ENCODE peak calls at places on chromosomes 2 and 18, in four cellular contexts. One of them, this sample, is unnamed.

GRCh38 chr2:224175010-224175409 is 135.9 kb upstream of the SERPINE2 start:
- DNase-seq in progenitor cell of endocrine pancreas: no peak
- DNase-seq in astrocyte of the spinal cord: no peak
- DNase-seq in GM12865: no peak
- DNase-seq in this sample: no peak

GRCh38 chr2:187158452-187158851 is 289.6 kb downstream of the CALCRL start:
- DNase-seq in progenitor cell of endocrine pancreas: no peak
- DNase-seq in astrocyte of the spinal cord: no peak
- DNase-seq in GM12865: no peak
- DNase-seq in this sample: no peak

GRCh38 chr18:50819027-50819726 is 639 bp downstream of the MRO start:
- DNase-seq in progenitor cell of endocrine pancreas: peak
- DNase-seq in astrocyte of the spinal cord: peak
- DNase-seq in GM12865: no peak
- DNase-seq in this sample: no peak

GRCh38 chr2:11123856-11124759 is 31.2 kb upstream of the SLC66A3 start:
- DNase-seq in progenitor cell of endocrine pancreas: peak
- DNase-seq in astrocyte of the spinal cord: peak
- DNase-seq in GM12865: peak
- DNase-seq in this sample: peak

GRCh38 chr2:161104054-161104553 is 56.1 kb upstream of the TANK start:
- DNase-seq in progenitor cell of endocrine pancreas: no peak
- DNase-seq in astrocyte of the spinal cord: no peak
- DNase-seq in GM12865: peak
- DNase-seq in this sample: no peak

GRCh38 chr2:104406273-104406726 is 447.6 kb upstream of the POU3F3 start:
- DNase-seq in progenitor cell of endocrine pancreas: no peak
- DNase-seq in astrocyte of the spinal cord: peak
- DNase-seq in GM12865: no peak
- DNase-seq in this sample: no peak

GRCh38 chr2:241489733-241490443 is 18.5 kb downstream of the STK25 start:
- DNase-seq in progenitor cell of endocrine pancreas: no peak
- DNase-seq in astrocyte of the spinal cord: no peak
- DNase-seq in GM12865: no peak
- DNase-seq in this sample: no peak

GRCh38 chr18:78925193-78925540 is 54.5 kb upstream of the SALL3 start:
- DNase-seq in progenitor cell of endocrine pancreas: no peak
- DNase-seq in astrocyte of the spinal cord: no peak
- DNase-seq in GM12865: no peak
- DNase-seq in this sample: no peak

GRCh38 chr2:150127995-150128394 is 359.5 kb downstream of the RND3 start:
- DNase-seq in progenitor cell of endocrine pancreas: no peak
- DNase-seq in astrocyte of the spinal cord: peak
- DNase-seq in GM12865: no peak
- DNase-seq in this sample: no peak

GRCh38 chr2:128354731-128355470 is 36.2 kb upstream of the HS6ST1 start:
- DNase-seq in progenitor cell of endocrine pancreas: no peak
- DNase-seq in astrocyte of the spinal cord: peak
- DNase-seq in GM12865: no peak
- DNase-seq in this sample: no peak

GRCh38 chr2:36695746-36696415 is 626 bp upstream of the VIT start:
- DNase-seq in progenitor cell of endocrine pancreas: no peak
- DNase-seq in astrocyte of the spinal cord: peak
- DNase-seq in GM12865: no peak
- DNase-seq in this sample: no peak

GRCh38 chr2:231554748-231555545 is 24.7 kb upstream of the NMUR1 start:
- DNase-seq in progenitor cell of endocrine pancreas: no peak
- DNase-seq in astrocyte of the spinal cord: peak
- DNase-seq in GM12865: peak
- DNase-seq in this sample: no peak

GRCh38 chr18:79614211-79615028 is 65.2 kb upstream of the CTDP1 start:
- DNase-seq in progenitor cell of endocrine pancreas: no peak
- DNase-seq in astrocyte of the spinal cord: no peak
- DNase-seq in GM12865: no peak
- DNase-seq in this sample: no peak

GRCh38 chr18:60099709-60100108 is 199.9 kb downstream of the PMAIP1 start:
- DNase-seq in progenitor cell of endocrine pancreas: no peak
- DNase-seq in astrocyte of the spinal cord: no peak
- DNase-seq in GM12865: no peak
- DNase-seq in this sample: no peak

GRCh38 chr2:97747716-97748115 is 34.3 kb downstream of the ZAP70 start:
- DNase-seq in progenitor cell of endocrine pancreas: no peak
- DNase-seq in astrocyte of the spinal cord: peak
- DNase-seq in GM12865: no peak
- DNase-seq in this sample: no peak

GRCh38 chr2:36561223-36561944 is 36.6 kb downstream of the FEZ2 start:
- DNase-seq in progenitor cell of endocrine pancreas: no peak
- DNase-seq in astrocyte of the spinal cord: peak
- DNase-seq in GM12865: no peak
- DNase-seq in this sample: no peak

GRCh38 chr2:156784034-156784433 is 347.9 kb downstream of the GPD2 start:
- DNase-seq in progenitor cell of endocrine pancreas: no peak
- DNase-seq in astrocyte of the spinal cord: no peak
- DNase-seq in GM12865: no peak
- DNase-seq in this sample: no peak

GRCh38 chr2:133780099-133780996 is 212.1 kb upstream of the NCKAP5 start:
- DNase-seq in progenitor cell of endocrine pancreas: peak
- DNase-seq in astrocyte of the spinal cord: peak
- DNase-seq in GM12865: peak
- DNase-seq in this sample: no peak

GRCh38 chr2:225337183-225337582 is 62.3 kb upstream of the NYAP2 start:
- DNase-seq in progenitor cell of endocrine pancreas: no peak
- DNase-seq in astrocyte of the spinal cord: peak
- DNase-seq in GM12865: no peak
- DNase-seq in this sample: no peak

GRCh38 chr2:182858671-182859070 is 7.8 kb downstream of the FRZB start:
- DNase-seq in progenitor cell of endocrine pancreas: no peak
- DNase-seq in astrocyte of the spinal cord: peak
- DNase-seq in GM12865: no peak
- DNase-seq in this sample: no peak

GRCh38 chr2:163132850-163133249 is 294.3 kb upstream of the KCNH7 start:
- DNase-seq in progenitor cell of endocrine pancreas: no peak
- DNase-seq in astrocyte of the spinal cord: peak
- DNase-seq in GM12865: no peak
- DNase-seq in this sample: no peak

GRCh38 chr2:177108890-177109289 is 103.7 kb upstream of the HNRNPA3 start:
- DNase-seq in progenitor cell of endocrine pancreas: no peak
- DNase-seq in astrocyte of the spinal cord: no peak
- DNase-seq in GM12865: no peak
- DNase-seq in this sample: no peak

GRCh38 chr18:23912356-23912755 is 102.2 kb upstream of the TTC39C start:
- DNase-seq in progenitor cell of endocrine pancreas: no peak
- DNase-seq in astrocyte of the spinal cord: no peak
- DNase-seq in GM12865: no peak
- DNase-seq in this sample: no peak

GRCh38 chr2:69789129-69789528 is 40.3 kb upstream of the GMCL1 start:
- DNase-seq in progenitor cell of endocrine pancreas: no peak
- DNase-seq in astrocyte of the spinal cord: peak
- DNase-seq in GM12865: peak
- DNase-seq in this sample: no peak

GRCh38 chr18:55510809-55511208 is 77.2 kb downstream of the TCF4 start:
- DNase-seq in progenitor cell of endocrine pancreas: no peak
- DNase-seq in astrocyte of the spinal cord: peak
- DNase-seq in GM12865: no peak
- DNase-seq in this sample: no peak

GRCh38 chr2:198991431-198991830 is 466.3 kb downstream of the SATB2 start:
- DNase-seq in progenitor cell of endocrine pancreas: no peak
- DNase-seq in astrocyte of the spinal cord: no peak
- DNase-seq in GM12865: no peak
- DNase-seq in this sample: no peak

GRCh38 chr2:101710690-101711318 is 13.3 kb downstream of the MAP4K4 start:
- DNase-seq in progenitor cell of endocrine pancreas: no peak
- DNase-seq in astrocyte of the spinal cord: no peak
- DNase-seq in GM12865: no peak
- DNase-seq in this sample: no peak

GRCh38 chr18:65352183-65352582 is 398.6 kb upstream of the CDH7 start:
- DNase-seq in progenitor cell of endocrine pancreas: no peak
- DNase-seq in astrocyte of the spinal cord: peak
- DNase-seq in GM12865: no peak
- DNase-seq in this sample: no peak

GRCh38 chr2:216687646-216688045 is 7.7 kb downstream of the IGFBP5 start:
- DNase-seq in progenitor cell of endocrine pancreas: no peak
- DNase-seq in astrocyte of the spinal cord: no peak
- DNase-seq in GM12865: peak
- DNase-seq in this sample: no peak

GRCh38 chr18:78376036-78376435 is 603.6 kb upstream of the SALL3 start:
- DNase-seq in progenitor cell of endocrine pancreas: no peak
- DNase-seq in astrocyte of the spinal cord: no peak
- DNase-seq in GM12865: no peak
- DNase-seq in this sample: no peak

GRCh38 chr2:128635361-128635900 is 316.8 kb upstream of the HS6ST1 start:
- DNase-seq in progenitor cell of endocrine pancreas: peak
- DNase-seq in astrocyte of the spinal cord: no peak
- DNase-seq in GM12865: no peak
- DNase-seq in this sample: peak

DNA sequence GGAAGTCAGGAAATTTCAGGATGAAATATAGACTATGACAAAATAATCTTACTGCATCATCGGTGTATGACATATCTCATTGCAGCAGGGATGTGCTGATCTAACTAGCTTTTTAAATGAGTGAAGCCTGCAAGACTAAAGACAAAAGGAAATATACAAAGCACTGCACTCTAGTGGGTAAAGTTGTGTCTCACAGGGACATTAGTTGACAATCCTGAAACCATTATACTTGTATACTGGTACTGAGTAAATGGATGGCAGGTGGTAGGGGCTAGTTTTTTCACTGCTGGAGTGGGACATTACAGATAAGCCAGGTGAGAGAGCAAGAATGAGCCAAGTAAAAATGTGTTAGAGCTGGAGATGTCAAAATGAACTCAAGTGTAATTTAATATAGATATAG is 317.5 kb upstream of the RAB6C start:
- DNase-seq in progenitor cell of endocrine pancreas: no peak
- DNase-seq in astrocyte of the spinal cord: no peak
- DNase-seq in GM12865: no peak
- DNase-seq in this sample: no peak
- TF ChIP-seq CTCF in progenitor cell of endocrine pancreas: no peak
- TF ChIP-seq CTCF in astrocyte of the spinal cord: no peak
- TF ChIP-seq CTCF in GM12865: no peak
- TF ChIP-seq CTCF in this sample: peak

DNA sequence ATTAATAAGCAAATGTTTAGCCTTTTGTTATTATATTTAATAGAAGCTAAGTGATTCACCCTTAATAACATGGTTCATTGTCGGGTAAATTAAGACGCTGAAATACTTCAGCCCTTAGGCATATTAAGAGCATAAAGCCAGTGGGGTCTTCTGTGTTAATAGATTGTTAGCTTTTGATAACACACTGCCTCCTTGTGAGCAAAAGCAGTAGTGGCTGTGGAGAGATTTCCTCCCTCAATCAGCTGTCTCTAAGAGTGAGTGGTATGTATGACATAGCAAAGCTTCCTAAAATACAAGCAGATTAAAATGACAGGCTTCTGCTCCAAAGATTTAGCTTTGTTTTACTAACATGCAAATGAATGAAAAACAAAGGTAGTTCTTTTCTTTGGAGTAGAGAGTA is 143.7 kb upstream of the SYT4 start:
- DNase-seq in progenitor cell of endocrine pancreas: no peak
- DNase-seq in astrocyte of the spinal cord: no peak
- DNase-seq in GM12865: no peak
- DNase-seq in this sample: no peak
- TF ChIP-seq CTCF in progenitor cell of endocrine pancreas: peak
- TF ChIP-seq CTCF in astrocyte of the spinal cord: peak
- TF ChIP-seq CTCF in GM12865: peak
- TF ChIP-seq CTCF in this sample: peak

GRCh38 chr2:14720319-14720718 is 87.8 kb downstream of the LRATD1 start:
- DNase-seq in progenitor cell of endocrine pancreas: no peak
- DNase-seq in astrocyte of the spinal cord: peak
- DNase-seq in GM12865: no peak
- DNase-seq in this sample: no peak

GRCh38 chr2:14717131-14717530 is 84.6 kb downstream of the LRATD1 start:
- DNase-seq in progenitor cell of endocrine pancreas: no peak
- DNase-seq in astrocyte of the spinal cord: no peak
- DNase-seq in GM12865: no peak
- DNase-seq in this sample: no peak

GRCh38 chr2:14723684-14724083 is 91.2 kb downstream of the LRATD1 start:
- DNase-seq in progenitor cell of endocrine pancreas: no peak
- DNase-seq in astrocyte of the spinal cord: no peak
- DNase-seq in GM12865: no peak
- DNase-seq in this sample: no peak

GRCh38 chr2:14720739-14721138 is 88.2 kb downstream of the LRATD1 start:
- DNase-seq in progenitor cell of endocrine pancreas: no peak
- DNase-seq in astrocyte of the spinal cord: no peak
- DNase-seq in GM12865: no peak
- DNase-seq in this sample: no peak

GRCh38 chr2:14722919-14723559 is 90.5 kb downstream of the LRATD1 start:
- DNase-seq in progenitor cell of endocrine pancreas: no peak
- DNase-seq in astrocyte of the spinal cord: no peak
- DNase-seq in GM12865: no peak
- DNase-seq in this sample: no peak
- TF ChIP-seq CTCF in progenitor cell of endocrine pancreas: no peak
- TF ChIP-seq CTCF in astrocyte of the spinal cord: peak
- TF ChIP-seq CTCF in GM12865: no peak
- TF ChIP-seq CTCF in this sample: no peak

GRCh38 chr2:218271865-218272530 is 1.7 kb downstream of the PNKD start:
- DNase-seq in progenitor cell of endocrine pancreas: no peak
- DNase-seq in astrocyte of the spinal cord: no peak
- DNase-seq in GM12865: no peak
- DNase-seq in this sample: no peak

GRCh38 chr2:218270721-218271486 is 585 bp downstream of the PNKD start:
- DNase-seq in progenitor cell of endocrine pancreas: no peak
- DNase-seq in astrocyte of the spinal cord: no peak
- DNase-seq in GM12865: no peak
- DNase-seq in this sample: no peak

GRCh38 chr2:218271487-218271797 is 1.1 kb downstream of the PNKD start:
- DNase-seq in progenitor cell of endocrine pancreas: no peak
- DNase-seq in astrocyte of the spinal cord: no peak
- DNase-seq in GM12865: no peak
- DNase-seq in this sample: no peak

GRCh38 chr2:218272531-218273212 is 2.4 kb downstream of the PNKD start:
- DNase-seq in progenitor cell of endocrine pancreas: peak
- DNase-seq in astrocyte of the spinal cord: peak
- DNase-seq in GM12865: peak
- DNase-seq in this sample: peak

DNA sequence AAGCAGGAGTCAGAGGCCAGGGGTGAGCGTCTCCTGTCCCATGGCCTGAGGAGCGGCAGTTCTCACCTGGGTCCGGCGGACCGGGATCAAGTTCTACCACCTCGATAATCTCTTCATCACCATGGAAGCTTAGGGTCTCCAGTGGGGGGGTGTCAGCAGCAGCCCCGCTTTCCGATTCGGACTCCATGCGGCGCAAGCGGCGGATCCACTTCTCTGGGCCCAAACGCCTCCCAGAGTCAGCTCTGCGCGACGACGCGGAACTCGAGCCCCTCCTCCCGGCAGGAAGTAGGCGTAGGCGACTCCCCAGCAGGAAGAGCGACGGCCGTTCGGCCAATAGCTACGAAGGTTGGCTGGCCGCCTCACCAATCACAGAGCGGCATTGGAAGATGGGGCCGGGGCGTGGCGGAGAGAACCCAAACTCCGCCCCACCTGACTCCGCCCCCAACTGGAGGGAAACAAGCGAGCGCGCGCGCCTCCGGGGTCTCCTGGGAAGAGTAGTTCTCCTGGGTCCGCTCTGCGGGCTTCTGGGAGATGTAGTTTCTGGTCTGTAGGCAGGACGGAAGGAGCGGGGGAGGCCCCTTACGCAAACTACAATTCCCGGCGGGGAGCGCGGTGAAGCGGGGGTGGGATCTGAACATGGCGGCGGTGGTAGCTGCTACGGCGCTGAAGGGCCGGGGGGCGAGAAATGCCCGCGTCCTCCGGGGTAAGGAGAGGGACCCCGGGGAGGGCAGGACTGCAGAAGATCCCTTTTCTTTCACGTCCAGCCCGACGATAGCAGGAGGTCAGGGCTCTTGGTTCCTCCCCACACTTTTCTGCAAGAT is at the start of the genes AAMP and PNKD:
- DNase-seq in progenitor cell of endocrine pancreas: peak
- DNase-seq in astrocyte of the spinal cord: peak
- DNase-seq in GM12865: peak
- DNase-seq in this sample: peak
- TF ChIP-seq CTCF in progenitor cell of endocrine pancreas: no peak
- TF ChIP-seq CTCF in astrocyte of the spinal cord: peak
- TF ChIP-seq CTCF in GM12865: no peak
- TF ChIP-seq CTCF in this sample: no peak

This sample was measured in type B pancreatic cell.